ENCODE peak calls at places on chromosomes 2 and 18, in nine cellular contexts. F, M, A, N, W, C, G, D and I are unnamed samples.

GRCh38 chr2:74620671-74621070 is 27.5 kb downstream of the M1AP start:
- DNase-seq in F (no peak), M (no peak), A (no peak), N (no peak), W (no peak), C (no peak), G (no peak), D (no peak), I (no peak)

GRCh38 chr2:20062615-20063545 is 11.5 kb upstream of the LAPTM4A start:
- DNase-seq in F (no peak), M (no peak), A (no peak), N (no peak), W (no peak), C (no peak), G (no peak), D (peak), I (peak)

GRCh38 chr2:144550916-144551315 is 31.0 kb upstream of the ZEB2 start:
- DNase-seq in F (no peak), M (no peak), A (no peak), N (no peak), W (no peak), C (no peak), G (no peak), D (no peak), I (peak)

GRCh38 chr2:229642371-229642770 is 72.0 kb downstream of the DNER start:
- DNase-seq in F (no peak), M (no peak), A (no peak), N (no peak), W (peak), C (no peak), G (no peak), D (no peak), I (no peak)

GRCh38 chr2:132668189-132668833 is 1.7 kb downstream of the LYPD1 start:
- DNase-seq in F (no peak), M (no peak), A (no peak), N (peak), W (peak), C (peak), G (peak), D (no peak), I (peak)

GRCh38 chr2:98333922-98334321 is 12.3 kb upstream of the CNGA3 start:
- DNase-seq in F (no peak), M (no peak), A (no peak), N (no peak), W (no peak), C (no peak), G (no peak), D (no peak), I (peak)

GRCh38 chr2:38788306-38788705 is 10.3 kb downstream of the GEMIN6 start:
- DNase-seq in F (no peak), M (no peak), A (no peak), N (no peak), W (no peak), C (no peak), G (no peak), D (no peak), I (no peak)

GRCh38 chr2:161017780-161018440 is 142.3 kb upstream of the TANK start:
- DNase-seq in F (no peak), M (no peak), A (no peak), N (peak), W (no peak), C (no peak), G (no peak), D (no peak), I (no peak)

GRCh38 chr2:141778315-141778835 is 352.4 kb downstream of the LRP1B start:
- DNase-seq in F (no peak), M (no peak), A (no peak), N (peak), W (no peak), C (no peak), G (no peak), D (no peak), I (peak)

GRCh38 chr18:68316636-68317035 is 398.3 kb downstream of the TMX3 start:
- DNase-seq in F (no peak), M (no peak), A (no peak), N (no peak), W (no peak), C (no peak), G (no peak), D (peak), I (peak)

GRCh38 chr2:118121986-118122767 is 33.9 kb downstream of the INSIG2 start:
- DNase-seq in F (peak), M (no peak), A (no peak), N (no peak), W (peak), C (no peak), G (no peak), D (no peak), I (no peak)